ENCODE peak calls at places on chromosomes 11 and 22, in eight cellular contexts. Z, E, U, P, M, V, H and Y are unnamed samples.

GRCh38 chr22:36365020-36365411 is 22.8 kb downstream of the MYH9 start:
- DNase-seq in Z (peak), E (peak), U (peak), P (peak), M (no peak), V (peak), H (no peak), Y (peak)

GRCh38 chr22:48389916-48390315 is 1437.8 kb downstream of the BRD1 start:
- DNase-seq in Z (no peak), E (no peak), U (no peak), P (no peak), M (peak), V (no peak), H (no peak), Y (no peak)

GRCh38 chr11:124970925-124971324 is 16.9 kb downstream of the CCDC15 start:
- DNase-seq in Z (no peak), E (no peak), U (no peak), P (peak), M (no peak), V (no peak), H (no peak), Y (no peak)

GRCh38 chr11:8794677-8795103 is 112.1 kb downstream of the RPL27A start:
- DNase-seq in Z (no peak), E (no peak), U (peak), P (no peak), M (no peak), V (no peak), H (no peak), Y (no peak)

GRCh38 chr11:133800666-133801065 is 44.6 kb downstream of the SPATA19 start:
- DNase-seq in Z (no peak), E (no peak), U (no peak), P (no peak), M (no peak), V (no peak), H (no peak), Y (no peak)

GRCh38 chr11:73267122-73267846 is 4.9 kb upstream of the P2RY6 start:
- DNase-seq in Z (no peak), E (no peak), U (no peak), P (no peak), M (peak), V (no peak), H (no peak), Y (no peak)

GRCh38 chr22:29310065-29310862 is 3.8 kb downstream of the GAS2L1 start:
- DNase-seq in Z (no peak), E (no peak), U (no peak), P (no peak), M (no peak), V (no peak), H (no peak), Y (no peak)

GRCh38 chr11:561148-562003 is 606 bp downstream of the RASSF7 start:
- DNase-seq in Z (peak), E (no peak), U (peak), P (no peak), M (no peak), V (peak), H (no peak), Y (no peak)

GRCh38 chr11:61871158-61871597 is 20.2 kb downstream of the FADS3 start:
- DNase-seq in Z (peak), E (peak), U (peak), P (peak), M (peak), V (peak), H (peak), Y (peak)

GRCh38 chr11:36500315-36500721 is 9.8 kb downstream of the TRAF6 start:
- DNase-seq in Z (no peak), E (peak), U (peak), P (peak), M (no peak), V (peak), H (no peak), Y (no peak)

GRCh38 chr11:96228472-96228871 is 114.5 kb downstream of the MAML2 start:
- DNase-seq in Z (no peak), E (peak), U (peak), P (no peak), M (peak), V (peak), H (no peak), Y (no peak)

GRCh38 chr11:133271206-133271605 is 261.1 kb downstream of the OPCML start:
- DNase-seq in Z (no peak), E (no peak), U (no peak), P (no peak), M (no peak), V (no peak), H (no peak), Y (no peak)

GRCh38 chr22:43375951-43376455 is 32.8 kb upstream of the SCUBE1 start:
- DNase-seq in Z (no peak), E (no peak), U (no peak), P (no peak), M (no peak), V (no peak), H (no peak), Y (no peak)

GRCh38 chr11:41622707-41623359 is 163.4 kb upstream of the LRRC4C start:
- DNase-seq in Z (no peak), E (no peak), U (no peak), P (no peak), M (peak), V (no peak), H (no peak), Y (no peak)

GRCh38 chr11:113874920-113875413 is 405 bp downstream of the USP28 start:
- DNase-seq in Z (no peak), E (no peak), U (no peak), P (peak), M (no peak), V (no peak), H (peak), Y (no peak)

GRCh38 chr11:33808228-33808828 is 34.0 kb upstream of the FBXO3 start:
- DNase-seq in Z (peak), E (peak), U (peak), P (peak), M (peak), V (peak), H (peak), Y (peak)

GRCh38 chr11:60168306-60168705 is 14.6 kb downstream of the MS4A6A start:
- DNase-seq in Z (no peak), E (no peak), U (no peak), P (no peak), M (no peak), V (no peak), H (no peak), Y (no peak)

GRCh38 chr11:86537541-86538222 is 134.7 kb downstream of the ME3 start:
- DNase-seq in Z (no peak), E (no peak), U (no peak), P (peak), M (no peak), V (no peak), H (no peak), Y (no peak)

GRCh38 chr11:12862761-12863469 is 146.2 kb upstream of the RASSF10 start:
- DNase-seq in Z (no peak), E (peak), U (no peak), P (peak), M (no peak), V (peak), H (peak), Y (no peak)

GRCh38 chr11:64854534-64855502 is 10.4 kb upstream of the CDC42BPG start:
- DNase-seq in Z (peak), E (peak), U (peak), P (no peak), M (peak), V (peak), H (no peak), Y (no peak)

GRCh38 chr22:27718186-27719032 is 83.1 kb downstream of the MN1 start:
- DNase-seq in Z (no peak), E (peak), U (peak), P (no peak), M (peak), V (peak), H (no peak), Y (no peak)

GRCh38 chr11:9525116-9525515 is 48.4 kb upstream of the WEE1 start:
- DNase-seq in Z (no peak), E (no peak), U (no peak), P (no peak), M (no peak), V (no peak), H (no peak), Y (no peak)

GRCh38 chr11:64745219-64745522 is 1.2 kb upstream of the RASGRP2 start:
- DNase-seq in Z (peak), E (no peak), U (peak), P (no peak), M (peak), V (no peak), H (no peak), Y (peak)

GRCh38 chr11:62337682-62338181 is 484 bp downstream of the ASRGL1 start:
- DNase-seq in Z (no peak), E (no peak), U (peak), P (peak), M (no peak), V (no peak), H (peak), Y (no peak)